ENCODE peak calls at places on chromosomes 2 and 18, in ten cellular contexts. K is tibial nerve, O is adrenal gland, B is spleen, U is breast epithelium, E is GM23338, S is lower lobe of right lung, X is right atrium auricular region, J is fibroblast of lung, L is brain microvascular endothelial cell. W is an unnamed sample.

GRCh38 chr2:37616674-37616999 is 54.8 kb downstream of the CDC42EP3 start:
- DNase-seq in K (no peak), O (no peak), B (no peak), U (no peak), E (no peak), S (no peak), X (no peak), J (peak), L (no peak), W (no peak)

GRCh38 chr2:51855683-51856082 is 823.8 kb upstream of the NRXN1 start:
- DNase-seq in K (no peak), O (no peak), B (no peak), U (no peak), E (no peak), S (no peak), X (no peak), J (no peak), L (no peak), W (no peak)

GRCh38 chr2:25421746-25422431 is 80.2 kb upstream of the DNMT3A start:
- DNase-seq in K (no peak), O (no peak), B (no peak), U (no peak), E (no peak), S (no peak), X (no peak), J (no peak), L (no peak), W (no peak)

GRCh38 chr2:23803275-23803964 is 123.5 kb downstream of the ATAD2B start:
- DNase-seq in K (no peak), O (no peak), B (no peak), U (no peak), E (no peak), S (no peak), X (no peak), J (peak), L (peak), W (peak)

GRCh38 chr2:204871246-204871953 is 326.1 kb downstream of the PARD3B start:
- DNase-seq in K (no peak), O (no peak), B (no peak), U (no peak), E (peak), S (no peak), X (no peak), J (peak), L (no peak), W (peak)

GRCh38 chr2:223668302-223668998 is 66.3 kb upstream of the SCG2 start:
- DNase-seq in K (no peak), O (no peak), B (no peak), U (no peak), E (no peak), S (no peak), X (no peak), J (peak), L (peak), W (peak)

GRCh38 chr2:202104286-202104870 is 31.3 kb downstream of the KIAA2012 start:
- DNase-seq in K (no peak), O (peak), B (no peak), U (no peak), E (peak), S (peak), X (no peak), J (peak), L (peak), W (peak)

GRCh38 chr2:177211602-177212105 is 940 bp upstream of the HNRNPA3 start:
- DNase-seq in K (no peak), O (no peak), B (no peak), U (no peak), E (no peak), S (no peak), X (no peak), J (no peak), L (no peak), W (no peak)

GRCh38 chr2:28652217-28652616 is 99.4 kb upstream of the PPP1CB start:
- DNase-seq in K (no peak), O (no peak), B (no peak), U (no peak), E (no peak), S (no peak), X (no peak), J (peak), L (no peak), W (peak)

GRCh38 chr2:157056200-157056676 is 201.3 kb upstream of the GALNT5 start:
- DNase-seq in K (peak), O (peak), B (no peak), U (no peak), E (no peak), S (no peak), X (no peak), J (peak), L (peak), W (peak)

GRCh38 chr2:85772019-85772745 is 18.4 kb downstream of the ATOH8 start:
- DNase-seq in K (peak), O (peak), B (peak), U (peak), E (peak), S (peak), X (peak), J (peak), L (peak), W (peak)

GRCh38 chr18:46469186-46469915 is 187.7 kb downstream of the LOXHD1 start:
- DNase-seq in K (no peak), O (no peak), B (no peak), U (peak), E (no peak), S (no peak), X (no peak), J (peak), L (no peak), W (peak)

GRCh38 chr2:112021781-112022231 is 33.3 kb upstream of the TMEM87B start:
- DNase-seq in K (no peak), O (no peak), B (no peak), U (no peak), E (no peak), S (no peak), X (no peak), J (peak), L (no peak), W (peak)

GRCh38 chr2:71157124-71157802 is 26.8 kb downstream of the MPHOSPH10 start:
- DNase-seq in K (peak), O (peak), B (peak), U (no peak), E (peak), S (peak), X (no peak), J (peak), L (peak), W (peak)

GRCh38 chr18:60259052-60259681 is 113.4 kb downstream of the MC4R start:
- DNase-seq in K (no peak), O (no peak), B (no peak), U (no peak), E (no peak), S (no peak), X (no peak), J (peak), L (peak), W (peak)

GRCh38 chr2:1849450-1849849 is 105.1 kb upstream of the PXDN start:
- DNase-seq in K (no peak), O (no peak), B (no peak), U (no peak), E (no peak), S (no peak), X (no peak), J (no peak), L (no peak), W (no peak)

GRCh38 chr2:165536861-165537499 is 67.5 kb downstream of the CSRNP3 start:
- DNase-seq in K (no peak), O (no peak), B (no peak), U (no peak), E (no peak), S (no peak), X (no peak), J (no peak), L (no peak), W (no peak)

GRCh38 chr2:239274391-239275001 is 126.3 kb downstream of the HDAC4 start:
- DNase-seq in K (peak), O (peak), B (peak), U (no peak), E (no peak), S (no peak), X (no peak), J (peak), L (peak), W (peak)

GRCh38 chr2:669323-669722 is 7.9 kb downstream of the TMEM18 start:
- DNase-seq in K (no peak), O (peak), B (no peak), U (no peak), E (no peak), S (no peak), X (no peak), J (peak), L (peak), W (peak)

GRCh38 chr2:3282056-3282998 is 95.3 kb downstream of the EIPR1 start:
- DNase-seq in K (no peak), O (peak), B (peak), U (no peak), E (no peak), S (no peak), X (no peak), J (peak), L (peak), W (peak)

GRCh38 chr18:61334951-61335736 is 1.9 kb downstream of the CDH20 start:
- DNase-seq in K (no peak), O (no peak), B (no peak), U (no peak), E (no peak), S (no peak), X (no peak), J (no peak), L (no peak), W (no peak)

GRCh38 chr18:64055019-64055418 is 85.1 kb downstream of the SERPINB8 start:
- DNase-seq in K (no peak), O (no peak), B (no peak), U (no peak), E (peak), S (no peak), X (no peak), J (no peak), L (no peak), W (no peak)

GRCh38 chr18:66792466-66792865 is 188.6 kb upstream of the CDH19 start:
- DNase-seq in K (no peak), O (no peak), B (no peak), U (no peak), E (no peak), S (no peak), X (no peak), J (peak), L (no peak), W (no peak)

GRCh38 chr2:40439473-40439872 is 12.4 kb downstream of the SLC8A1 start:
- DNase-seq in K (no peak), O (no peak), B (no peak), U (no peak), E (no peak), S (no peak), X (no peak), J (peak), L (no peak), W (peak)

GRCh38 chr18:4130734-4131719 is 324.1 kb downstream of the DLGAP1 start:
- DNase-seq in K (no peak), O (no peak), B (no peak), U (no peak), E (peak), S (no peak), X (no peak), J (no peak), L (no peak), W (no peak)

GRCh38 chr2:43899589-43899988 is 60.8 kb downstream of the ABCG8 start:
- DNase-seq in K (no peak), O (no peak), B (no peak), U (no peak), E (no peak), S (no peak), X (no peak), J (no peak), L (no peak), W (peak)

GRCh38 chr2:107585851-107586250 is 240.8 kb upstream of the RGPD4 start:
- DNase-seq in K (no peak), O (no peak), B (no peak), U (no peak), E (no peak), S (no peak), X (no peak), J (peak), L (peak), W (peak)

GRCh38 chr2:234502285-234502918 is 5.5 kb upstream of the ARL4C start:
- DNase-seq in K (no peak), O (no peak), B (no peak), U (no peak), E (no peak), S (no peak), X (no peak), J (peak), L (peak), W (peak)

GRCh38 chr2:237432484-237433092 is 18.6 kb upstream of the COL6A3 start:
- DNase-seq in K (no peak), O (no peak), B (peak), U (no peak), E (no peak), S (peak), X (no peak), J (peak), L (peak), W (peak)

GRCh38 chr2:74991977-74992376 is 33.5 kb downstream of the POLE4 start:
- DNase-seq in K (no peak), O (no peak), B (no peak), U (no peak), E (peak), S (no peak), X (no peak), J (peak), L (peak), W (peak)

GRCh38 chr2:98269274-98269673 is 77.0 kb upstream of the CNGA3 start:
- DNase-seq in K (peak), O (no peak), B (no peak), U (no peak), E (peak), S (no peak), X (no peak), J (peak), L (peak), W (peak)

GRCh38 chr2:28089486-28089885 is 199.0 kb downstream of the BABAM2 start:
- DNase-seq in K (no peak), O (no peak), B (no peak), U (no peak), E (no peak), S (no peak), X (no peak), J (no peak), L (no peak), W (no peak)

GRCh38 chr2:217934321-217935131 is 68.3 kb downstream of the TNS1 start:
- DNase-seq in K (peak), O (peak), B (no peak), U (no peak), E (no peak), S (peak), X (peak), J (peak), L (peak), W (peak)

GRCh38 chr18:45127395-45127794 is 446.7 kb downstream of the SETBP1 start:
- DNase-seq in K (no peak), O (no peak), B (no peak), U (no peak), E (no peak), S (no peak), X (no peak), J (no peak), L (no peak), W (no peak)

GRCh38 chr2:236172238-236172865 is 4.2 kb upstream of the GBX2 start:
- DNase-seq in K (no peak), O (no peak), B (no peak), U (no peak), E (peak), S (no peak), X (no peak), J (no peak), L (no peak), W (no peak)

GRCh38 chr2:236172866-236173733 is 4.9 kb upstream of the GBX2 start:
- DNase-seq in K (no peak), O (no peak), B (peak), U (no peak), E (peak), S (no peak), X (no peak), J (no peak), L (no peak), W (no peak)

GRCh38 chr2:236176417-236176816 is 8.2 kb upstream of the GBX2 start:
- DNase-seq in K (no peak), O (no peak), B (no peak), U (no peak), E (peak), S (no peak), X (no peak), J (no peak), L (no peak), W (no peak)

GRCh38 chr2:236174608-236175001 is 6.4 kb upstream of the GBX2 start:
- DNase-seq in K (no peak), O (no peak), B (no peak), U (no peak), E (peak), S (no peak), X (no peak), J (no peak), L (no peak), W (no peak)

GRCh38 chr2:236173734-236174607 is 5.8 kb upstream of the GBX2 start:
- DNase-seq in K (no peak), O (no peak), B (no peak), U (no peak), E (peak), S (no peak), X (no peak), J (no peak), L (no peak), W (no peak)
- TF ChIP-seq CTCF in K (no peak), O (no peak), B (no peak), U (no peak), E (no peak), S (no peak), X (no peak), J (no peak), L (no peak), W (no peak)

GRCh38 chr2:120934221-120934639 is 198.6 kb downstream of the GLI2 start:
- DNase-seq in K (no peak), O (no peak), B (no peak), U (no peak), E (no peak), S (no peak), X (no peak), J (no peak), L (no peak), W (no peak)

GRCh38 chr2:120933693-120934092 is 198.0 kb downstream of the GLI2 start:
- DNase-seq in K (no peak), O (no peak), B (no peak), U (no peak), E (no peak), S (no peak), X (no peak), J (no peak), L (no peak), W (no peak)

GRCh38 chr2:120936476-120937334 is 201.0 kb downstream of the GLI2 start:
- DNase-seq in K (no peak), O (no peak), B (no peak), U (no peak), E (no peak), S (no peak), X (no peak), J (peak), L (peak), W (peak)

GRCh38 chr2:120934891-120935338 is 199.2 kb downstream of the GLI2 start:
- DNase-seq in K (peak), O (peak), B (no peak), U (no peak), E (no peak), S (no peak), X (peak), J (peak), L (peak), W (peak)

DNA sequence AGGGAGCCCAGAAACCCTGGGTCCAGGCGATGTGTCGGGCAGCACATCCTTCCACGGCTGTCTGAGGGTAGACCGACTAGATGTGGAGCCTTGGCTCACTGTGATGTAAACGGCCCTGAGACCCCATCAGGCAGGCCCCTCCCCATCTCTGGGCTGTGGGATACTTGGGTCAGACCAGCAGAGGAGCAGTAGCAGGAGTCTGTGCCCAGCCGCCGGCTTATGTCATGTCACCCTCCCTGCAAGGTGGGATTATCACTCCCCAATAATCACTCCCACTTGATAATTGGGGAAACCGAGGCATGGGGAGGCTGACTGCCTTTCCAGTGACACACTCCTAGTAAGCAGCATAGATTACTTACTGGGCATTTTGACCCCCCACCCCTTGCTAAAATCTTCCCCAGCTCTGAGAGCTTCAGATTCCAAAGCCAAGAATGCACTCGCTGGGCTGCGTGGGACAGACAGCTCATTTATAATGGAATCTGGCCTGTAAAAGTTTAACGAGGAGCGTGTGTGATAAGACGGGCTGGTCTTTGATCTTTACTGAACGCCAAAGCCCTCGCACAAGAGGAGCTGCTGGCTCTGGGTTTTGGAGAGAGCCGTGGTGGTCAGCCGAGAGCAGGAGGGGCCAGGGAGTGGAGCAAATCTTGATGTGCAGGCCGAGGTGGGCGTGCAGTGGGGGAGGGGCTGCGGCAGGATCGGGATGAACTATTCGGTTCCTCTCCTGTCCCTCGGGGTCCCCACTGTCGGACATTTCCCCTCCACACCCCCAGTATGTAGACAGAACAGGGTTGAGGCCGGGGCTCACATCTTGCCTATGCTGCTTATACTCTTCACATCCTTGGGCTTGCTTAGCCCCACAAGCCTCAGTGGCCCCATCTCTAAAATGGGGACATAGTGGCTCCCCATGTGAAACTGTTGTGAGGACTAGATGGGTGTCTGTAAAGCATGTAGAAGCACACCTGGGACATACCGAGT is 200.0 kb downstream of the GLI2 start:
- DNase-seq in K (no peak), O (no peak), B (no peak), U (no peak), E (no peak), S (no peak), X (no peak), J (peak), L (peak), W (peak)
- H3K4me3 ChIP-seq in K (no peak), O (no peak), B (no peak), U (no peak), E (no peak), S (no peak), X (no peak), J (no peak), L (no peak), W (no peak)

DNA sequence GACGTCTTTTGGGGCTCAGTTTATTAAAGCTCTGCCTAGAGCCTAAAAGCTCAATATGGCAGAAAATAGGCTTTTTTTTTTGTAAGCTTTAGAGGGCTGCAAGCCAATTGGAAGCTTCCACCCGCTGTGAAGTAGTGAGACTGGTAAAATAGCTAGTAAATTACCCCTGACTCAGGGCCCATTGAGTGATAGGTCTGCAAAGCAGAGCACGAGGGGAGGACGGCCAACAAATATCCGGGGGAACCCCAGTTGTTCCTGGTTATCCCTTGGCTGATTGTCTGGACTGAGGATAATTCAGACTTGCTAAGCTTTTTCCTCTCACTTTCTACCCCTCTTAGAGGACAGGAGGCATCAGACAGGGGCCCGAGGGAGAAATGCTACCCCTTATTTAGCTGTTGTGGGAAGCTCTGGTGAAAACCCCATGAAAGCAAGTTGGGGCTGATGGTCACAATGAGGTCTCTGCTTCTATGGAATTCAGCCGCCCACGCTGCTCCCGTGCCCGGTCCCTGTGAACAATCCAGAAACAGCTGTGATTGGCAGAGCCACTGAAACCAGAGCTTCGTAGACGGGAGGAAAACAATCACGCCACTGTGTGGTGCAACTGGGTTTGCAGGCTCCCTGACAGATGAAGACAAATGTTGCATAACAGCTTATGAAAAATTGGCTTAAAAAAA is 141.9 kb upstream of the LGALSL start:
- DNase-seq in K (peak), O (peak), B (no peak), U (peak), E (peak), S (peak), X (peak), J (peak), L (peak), W (peak)
- TF ChIP-seq CTCF in K (peak), O (peak), B (no peak), U (peak), E (peak), S (peak), X (peak), J (peak), L (peak), W (peak)

GRCh38 chr2:73701968-73702665 is 35.0 kb downstream of the TPRKB start:
- DNase-seq in K (no peak), O (no peak), B (no peak), U (no peak), E (no peak), S (no peak), X (no peak), J (no peak), L (no peak), W (no peak)

GRCh38 chr2:73700111-73700510 is 37.0 kb downstream of the TPRKB start:
- DNase-seq in K (no peak), O (no peak), B (no peak), U (no peak), E (no peak), S (no peak), X (no peak), J (no peak), L (no peak), W (peak)

GRCh38 chr2:73698101-73698500 is 39.0 kb downstream of the TPRKB start:
- DNase-seq in K (no peak), O (no peak), B (no peak), U (no peak), E (no peak), S (no peak), X (no peak), J (no peak), L (no peak), W (no peak)

GRCh38 chr2:73699437-73699836 is 37.7 kb downstream of the TPRKB start:
- DNase-seq in K (no peak), O (no peak), B (no peak), U (no peak), E (no peak), S (no peak), X (no peak), J (no peak), L (no peak), W (no peak)

GRCh38 chr2:73700661-73701447 is 36.3 kb downstream of the TPRKB start:
- DNase-seq in K (no peak), O (peak), B (no peak), U (no peak), E (no peak), S (no peak), X (no peak), J (no peak), L (no peak), W (no peak)
- H3K4me3 ChIP-seq in K (no peak), O (no peak), B (peak), U (no peak), E (no peak), S (no peak), X (no peak), J (no peak), L (no peak), W (no peak)